ENCODE peak calls at places on chromosomes 13 and 19, in ten cellular contexts. K, M, B, L, R, Z, J, Y, U and H are unnamed samples.

GRCh38 chr19:1608414-1609391 is 3.4 kb upstream of the UQCR11 start:
- DNase-seq in K (no peak), M (no peak), B (no peak), L (peak), R (no peak), Z (no peak), J (no peak), Y (no peak), U (peak), H (no peak)

GRCh38 chr13:40777166-40777956 is 6.4 kb upstream of the MRPS31 start:
- DNase-seq in K (no peak), M (peak), B (no peak), L (no peak), R (no peak), Z (peak), J (no peak), Y (no peak), U (peak), H (no peak)

GRCh38 chr13:96112936-96113335 is 23.0 kb downstream of the HS6ST3 start:
- DNase-seq in K (no peak), M (no peak), B (no peak), L (no peak), R (no peak), Z (no peak), J (no peak), Y (no peak), U (no peak), H (no peak)

GRCh38 chr13:46648166-46648607 is 95.2 kb downstream of the LRCH1 start:
- DNase-seq in K (no peak), M (no peak), B (no peak), L (no peak), R (no peak), Z (peak), J (no peak), Y (no peak), U (no peak), H (no peak)

GRCh38 chr19:4064551-4065260 is 2.0 kb downstream of the ZBTB7A start:
- DNase-seq in K (peak), M (no peak), B (no peak), L (peak), R (peak), Z (no peak), J (peak), Y (peak), U (peak), H (peak)

GRCh38 chr19:57754091-57754673 is 7.6 kb downstream of the ZNF776 start:
- DNase-seq in K (no peak), M (no peak), B (no peak), L (no peak), R (no peak), Z (no peak), J (no peak), Y (no peak), U (no peak), H (no peak)

GRCh38 chr19:8846819-8847218 is 14.6 kb downstream of the MBD3L1 start:
- DNase-seq in K (no peak), M (no peak), B (no peak), L (no peak), R (no peak), Z (no peak), J (no peak), Y (no peak), U (no peak), H (no peak)

GRCh38 chr13:74006666-74007065 is 127.5 kb downstream of the KLF12 start:
- DNase-seq in K (no peak), M (peak), B (no peak), L (no peak), R (no peak), Z (no peak), J (no peak), Y (no peak), U (no peak), H (no peak)

GRCh38 chr13:20997301-20998061 is 63.9 kb downstream of the LATS2 start:
- DNase-seq in K (no peak), M (no peak), B (peak), L (no peak), R (peak), Z (no peak), J (no peak), Y (no peak), U (no peak), H (no peak)

GRCh38 chr19:1069009-1069779 is 2.2 kb downstream of the ARHGAP45 start:
- DNase-seq in K (no peak), M (no peak), B (no peak), L (peak), R (no peak), Z (no peak), J (peak), Y (peak), U (peak), H (peak)

GRCh38 chr13:109939838-109940237 is 153.5 kb upstream of the IRS2 start:
- DNase-seq in K (no peak), M (no peak), B (no peak), L (no peak), R (no peak), Z (no peak), J (no peak), Y (no peak), U (no peak), H (no peak)

GRCh38 chr13:97119899-97120745 is 102.0 kb upstream of the MBNL2 start:
- DNase-seq in K (no peak), M (no peak), B (no peak), L (no peak), R (no peak), Z (no peak), J (no peak), Y (no peak), U (no peak), H (no peak)

GRCh38 chr13:85379433-85379832 is 419.8 kb downstream of the SLITRK6 start:
- DNase-seq in K (no peak), M (no peak), B (no peak), L (no peak), R (no peak), Z (no peak), J (no peak), Y (no peak), U (no peak), H (no peak)

GRCh38 chr13:104382941-104383340 is 1316.7 kb upstream of the SLC10A2 start:
- DNase-seq in K (no peak), M (no peak), B (no peak), L (no peak), R (no peak), Z (no peak), J (no peak), Y (no peak), U (no peak), H (no peak)

GRCh38 chr13:59424661-59425060 is 739.1 kb downstream of the DIAPH3 start:
- DNase-seq in K (no peak), M (no peak), B (no peak), L (no peak), R (no peak), Z (no peak), J (no peak), Y (no peak), U (no peak), H (no peak)

GRCh38 chr13:20525601-20526544 is at the start of gene CRYL1:
- DNase-seq in K (no peak), M (peak), B (no peak), L (peak), R (peak), Z (peak), J (peak), Y (peak), U (peak), H (peak)

GRCh38 chr13:78133511-78133910 is 214.9 kb upstream of the EDNRB start:
- DNase-seq in K (no peak), M (no peak), B (no peak), L (no peak), R (no peak), Z (no peak), J (no peak), Y (no peak), U (no peak), H (no peak)

GRCh38 chr13:111462221-111462764 is 141.9 kb downstream of the TEX29 start:
- DNase-seq in K (no peak), M (no peak), B (no peak), L (no peak), R (peak), Z (no peak), J (no peak), Y (no peak), U (peak), H (no peak)

GRCh38 chr13:111458739-111459138 is 138.3 kb downstream of the TEX29 start:
- DNase-seq in K (no peak), M (no peak), B (no peak), L (no peak), R (no peak), Z (no peak), J (no peak), Y (no peak), U (peak), H (no peak)

GRCh38 chr13:111459803-111460547 is 139.5 kb downstream of the TEX29 start:
- DNase-seq in K (no peak), M (no peak), B (no peak), L (no peak), R (peak), Z (no peak), J (no peak), Y (no peak), U (no peak), H (no peak)

GRCh38 chr13:111461445-111462149 is 141.2 kb downstream of the TEX29 start:
- DNase-seq in K (no peak), M (no peak), B (no peak), L (no peak), R (peak), Z (no peak), J (no peak), Y (no peak), U (peak), H (no peak)

DNA sequence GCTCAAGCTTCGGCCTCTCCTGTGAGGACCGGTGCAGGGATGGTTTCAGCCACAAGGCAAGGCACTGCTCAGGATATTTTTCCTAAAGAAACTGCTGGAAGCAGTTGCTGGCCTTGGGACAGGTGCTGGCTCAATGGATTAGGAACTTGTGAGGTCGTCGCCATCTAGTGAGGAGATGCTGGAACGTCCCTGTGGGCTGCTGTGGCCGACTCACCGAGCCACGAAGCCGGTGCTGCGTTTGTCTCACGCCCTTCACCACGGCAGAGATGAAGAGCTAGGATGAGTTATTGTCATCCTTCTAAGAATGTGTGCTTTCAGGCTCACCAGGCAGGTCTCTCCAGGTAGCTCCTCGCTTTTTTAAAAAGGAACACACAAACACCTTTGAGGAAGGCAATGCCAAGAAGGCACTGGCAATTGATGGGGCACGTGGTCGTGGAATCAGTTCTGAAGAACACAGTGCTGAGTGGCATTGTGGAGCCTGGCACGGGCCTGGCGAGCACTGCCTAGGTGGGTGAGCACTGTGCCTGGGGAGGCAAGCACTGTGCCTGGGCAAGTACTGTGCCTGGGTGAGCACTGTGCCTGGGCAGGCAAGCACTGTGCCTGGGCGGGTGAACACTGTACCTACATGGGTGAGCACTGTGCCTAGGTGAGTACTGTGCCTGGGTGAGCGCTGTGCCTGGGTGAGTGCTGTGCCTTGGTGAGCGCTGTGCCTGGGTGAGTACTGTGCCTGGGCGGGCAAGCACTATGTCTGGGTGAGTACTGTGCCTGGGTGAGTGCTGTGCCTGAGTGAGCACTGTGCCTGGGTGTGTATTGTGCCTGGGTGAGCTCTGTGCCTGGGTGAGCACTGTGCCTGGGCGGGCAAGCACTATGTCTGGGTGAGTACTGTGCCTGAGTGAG is 140.4 kb downstream of the TEX29 start:
- DNase-seq in K (no peak), M (peak), B (peak), L (no peak), R (peak), Z (peak), J (no peak), Y (peak), U (peak), H (no peak)
- TF ChIP-seq CTCF in K (peak), M (peak), B (peak), L (no peak), R (no peak), Z (peak), J (peak), Y (peak), U (no peak), H (peak)

GRCh38 chr19:32814624-32815023 is 54.9 kb downstream of the SLC7A9 start:
- DNase-seq in K (no peak), M (no peak), B (no peak), L (no peak), R (no peak), Z (no peak), J (no peak), Y (no peak), U (no peak), H (no peak)
- H3K27ac ChIP-seq in K (no peak), M (no peak), B (no peak), L (no peak), R (no peak), Z (no peak), J (no peak), Y (no peak), U (no peak), H (no peak)

GRCh38 chr19:19185853-19186728 is 5.9 kb downstream of the BORCS8 start:
- DNase-seq in K (no peak), M (no peak), B (no peak), L (peak), R (no peak), Z (peak), J (no peak), Y (no peak), U (peak), H (no peak)
- TF ChIP-seq CTCF in K (peak), M (peak), B (peak), L (peak), R (no peak), Z (peak), J (peak), Y (peak), U (peak), H (peak)

GRCh38 chr19:39377373-39378362 is 13.2 kb downstream of the PAF1 start:
- DNase-seq in K (no peak), M (no peak), B (no peak), L (no peak), R (no peak), Z (no peak), J (peak), Y (no peak), U (no peak), H (no peak)
- H3K27ac ChIP-seq in K (no peak), M (peak), B (no peak), L (no peak), R (peak), Z (no peak), J (no peak), Y (no peak), U (no peak), H (no peak)

DNA sequence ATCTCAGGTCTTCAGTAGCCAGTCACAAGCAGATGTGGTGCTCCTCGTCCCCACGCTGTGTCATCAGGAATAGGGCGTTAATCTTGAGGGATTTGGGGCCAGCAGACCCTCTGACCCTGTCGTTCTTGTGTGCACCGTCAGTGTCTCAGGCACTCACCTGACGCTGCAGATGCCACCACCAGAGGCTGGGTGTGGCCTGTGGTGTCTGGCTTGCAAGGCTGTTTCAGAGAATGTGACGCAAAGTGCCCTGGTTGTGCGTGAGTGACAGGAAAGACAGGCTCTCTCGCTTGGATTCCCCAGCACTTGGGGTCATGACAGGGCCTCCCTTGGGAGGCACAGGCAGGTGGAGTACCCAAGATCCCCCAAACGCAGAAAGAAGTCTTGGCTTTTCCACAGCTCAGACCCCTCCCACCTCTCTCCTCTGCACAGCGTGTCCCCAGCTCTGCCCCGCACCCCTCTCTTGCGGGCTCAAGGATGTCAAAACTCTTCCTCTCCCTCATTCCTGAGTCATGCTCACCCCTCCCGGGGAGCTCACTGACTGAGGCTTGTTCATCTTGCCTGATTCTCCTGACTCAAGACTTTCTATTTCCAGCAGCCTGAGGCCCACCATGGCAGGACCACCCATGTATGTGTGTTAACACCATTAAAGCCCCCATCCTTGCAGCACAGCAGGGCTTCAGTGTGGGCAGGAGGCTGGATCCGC is 21.0 kb downstream of the DHX34 start:
- DNase-seq in K (no peak), M (no peak), B (peak), L (no peak), R (no peak), Z (no peak), J (no peak), Y (peak), U (no peak), H (no peak)
- TF ChIP-seq CTCF in K (no peak), M (no peak), B (no peak), L (no peak), R (no peak), Z (no peak), J (no peak), Y (no peak), U (no peak), H (no peak)

GRCh38 chr19:10763399-10763798 is 45.5 kb downstream of the DNM2 start:
- DNase-seq in K (no peak), M (no peak), B (no peak), L (no peak), R (no peak), Z (no peak), J (no peak), Y (no peak), U (no peak), H (no peak)

GRCh38 chr19:10760268-10760944 is 42.5 kb downstream of the DNM2 start:
- DNase-seq in K (no peak), M (no peak), B (no peak), L (peak), R (no peak), Z (no peak), J (no peak), Y (no peak), U (no peak), H (peak)

GRCh38 chr19:10762656-10763055 is 44.8 kb downstream of the DNM2 start:
- DNase-seq in K (no peak), M (peak), B (no peak), L (peak), R (no peak), Z (peak), J (peak), Y (no peak), U (no peak), H (peak)

GRCh38 chr19:10763828-10764339 is 46.0 kb downstream of the DNM2 start:
- DNase-seq in K (no peak), M (no peak), B (no peak), L (no peak), R (no peak), Z (no peak), J (peak), Y (no peak), U (no peak), H (peak)

DNA sequence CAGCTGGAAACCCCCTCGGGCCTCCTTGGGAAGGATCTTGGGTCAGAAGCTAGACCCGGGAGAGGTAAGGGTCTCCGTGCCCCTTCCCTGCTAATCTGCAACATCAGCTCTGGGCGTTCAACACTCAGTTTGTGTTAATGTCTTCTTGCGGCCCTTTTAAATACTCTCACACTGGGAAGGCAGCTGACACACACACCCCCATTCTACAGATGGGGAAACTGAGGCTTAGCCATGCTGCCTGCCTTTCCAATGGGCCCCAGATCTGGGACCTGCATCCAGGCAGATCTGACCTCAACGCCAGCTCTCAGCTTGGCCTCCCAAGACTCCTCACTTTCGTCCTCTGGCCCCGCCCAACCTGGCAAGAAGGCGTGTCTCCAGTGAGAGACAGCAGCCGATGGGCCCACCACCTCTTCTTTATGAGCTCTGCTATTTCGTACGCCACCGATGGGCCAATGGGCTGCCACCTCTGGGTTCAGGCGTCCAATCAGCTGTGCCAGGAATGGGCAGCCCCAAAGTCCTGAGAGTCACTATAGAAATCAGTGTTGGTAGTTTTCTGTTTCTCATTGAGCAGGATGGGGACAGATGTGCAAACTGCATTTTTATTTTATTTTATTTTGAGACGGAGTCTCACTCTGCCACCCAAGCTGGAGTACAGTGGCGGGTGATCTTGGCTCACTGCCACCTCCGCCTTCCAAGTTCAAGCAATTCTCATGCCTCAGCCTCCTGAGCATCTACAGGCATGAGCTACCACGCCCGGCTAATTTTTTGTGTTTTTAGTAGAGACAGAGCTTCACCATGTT is 43.8 kb downstream of the DNM2 start:
- DNase-seq in K (no peak), M (no peak), B (no peak), L (no peak), R (no peak), Z (no peak), J (no peak), Y (no peak), U (no peak), H (peak)
- H3K27ac ChIP-seq in K (no peak), M (peak), B (no peak), L (peak), R (peak), Z (peak), J (peak), Y (no peak), U (peak), H (peak)